ENCODE peak calls at places on chromosomes 11 and 22, in four cellular contexts. W, I, D and P are unnamed samples.

GRCh38 chr22:48944433-48944755 is 883.3 kb downstream of the BRD1 start:
- DNase-seq in W (no peak), I (no peak), D (no peak), P (no peak)

GRCh38 chr11:119700536-119701346 is 28.3 kb downstream of the NECTIN1 start:
- DNase-seq in W (no peak), I (peak), D (peak), P (no peak)

GRCh38 chr22:35349368-35349703 is 31.6 kb upstream of the HMOX1 start:
- DNase-seq in W (no peak), I (no peak), D (no peak), P (no peak)

GRCh38 chr22:44970291-44970690 is 39.5 kb downstream of the PHF21B start:
- DNase-seq in W (no peak), I (no peak), D (no peak), P (no peak)

GRCh38 chr11:61688368-61689163 is 8.4 kb downstream of the DAGLA start:
- DNase-seq in W (peak), I (no peak), D (peak), P (no peak)

GRCh38 chr11:111977141-111978027 is 40.2 kb downstream of the DIXDC1 start:
- DNase-seq in W (peak), I (peak), D (peak), P (peak)

GRCh38 chr22:24383061-24383460 is 44.3 kb upstream of the ADORA2A start:
- DNase-seq in W (no peak), I (no peak), D (no peak), P (no peak)

GRCh38 chr11:116951762-116952161 is 114.3 kb upstream of the APOA1 start:
- DNase-seq in W (no peak), I (no peak), D (no peak), P (no peak)

GRCh38 chr11:77047007-77047927 is 13.1 kb downstream of the B3GNT6 start:
- DNase-seq in W (peak), I (peak), D (no peak), P (peak)

GRCh38 chr11:134001596-134001995 is 44.8 kb upstream of the IGSF9B start:
- DNase-seq in W (no peak), I (no peak), D (no peak), P (no peak)

GRCh38 chr11:122159173-122159701 is 43.2 kb upstream of the BLID start:
- DNase-seq in W (peak), I (no peak), D (no peak), P (no peak)

GRCh38 chr22:23850136-23850611 is 7.5 kb upstream of the SLC2A11 start:
- DNase-seq in W (peak), I (no peak), D (no peak), P (no peak)

GRCh38 chr11:128476031-128476430 is 111.3 kb downstream of the ETS1 start:
- DNase-seq in W (no peak), I (no peak), D (no peak), P (no peak)

GRCh38 chr22:22878801-22879674 is 8.6 kb upstream of the IGLL5 start:
- DNase-seq in W (no peak), I (no peak), D (no peak), P (no peak)

GRCh38 chr22:23305321-23305910 is 125.1 kb downstream of the BCR start:
- DNase-seq in W (no peak), I (no peak), D (peak), P (no peak)

GRCh38 chr22:44582016-44582415 is 84.0 kb upstream of the RTL6 start:
- DNase-seq in W (no peak), I (no peak), D (peak), P (no peak)

GRCh38 chr11:62152245-62153086 is 28.7 kb downstream of the INCENP start:
- DNase-seq in W (no peak), I (no peak), D (peak), P (no peak)

GRCh38 chr11:3217751-3218482 is 696 bp downstream of the MRGPRG start:
- DNase-seq in W (peak), I (no peak), D (peak), P (no peak)

GRCh38 chr11:120956710-120957500 is 67.0 kb upstream of the TBCEL start:
- DNase-seq in W (no peak), I (peak), D (no peak), P (peak)

GRCh38 chr22:17872491-17872890 is 98.2 kb upstream of the BID start:
- DNase-seq in W (no peak), I (no peak), D (no peak), P (no peak)

GRCh38 chr11:78032090-78032489 is 9.0 kb upstream of the KCTD14 start:
- DNase-seq in W (no peak), I (no peak), D (no peak), P (no peak)

GRCh38 chr11:45765107-45765668 is 39.8 kb upstream of the SLC35C1 start:
- DNase-seq in W (no peak), I (no peak), D (no peak), P (no peak)

GRCh38 chr22:28181332-28181731 is 262.3 kb upstream of the PITPNB start:
- DNase-seq in W (no peak), I (no peak), D (no peak), P (no peak)

GRCh38 chr22:42269407-42270177 is 861 bp downstream of the TCF20 start:
- DNase-seq in W (peak), I (peak), D (peak), P (peak)

GRCh38 chr11:119362741-119363080 is 16.2 kb upstream of the MFRP start:
- DNase-seq in W (no peak), I (no peak), D (no peak), P (no peak)

DNA sequence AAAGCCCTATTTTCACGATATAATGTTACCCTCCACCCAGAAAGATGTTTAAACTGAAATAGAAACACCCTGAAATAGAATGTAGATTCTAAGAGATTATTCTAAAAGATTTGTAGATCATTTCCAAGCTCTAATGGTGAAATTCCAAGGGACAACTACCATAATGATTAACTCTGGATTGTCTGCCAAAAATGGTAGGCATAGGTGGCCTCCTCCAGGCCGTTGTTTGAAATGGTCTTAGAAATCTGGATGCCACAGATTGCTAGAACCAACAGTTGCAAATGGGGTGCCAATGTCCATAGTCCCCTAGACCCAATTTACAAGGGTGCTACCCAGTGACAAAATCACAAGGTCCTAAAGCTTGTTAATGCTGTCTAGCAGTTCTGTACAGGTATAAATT is 6.7 kb upstream of the SLC6A5 start:
- DNase-seq in W (no peak), I (no peak), D (no peak), P (no peak)
- TF ChIP-seq CTCF in W (no peak), I (no peak), D (no peak), P (no peak)

GRCh38 chr11:132186193-132186592 is 815.8 kb downstream of the NTM start:
- DNase-seq in W (no peak), I (no peak), D (no peak), P (no peak)

GRCh38 chr11:132184079-132184478 is 813.7 kb downstream of the NTM start:
- DNase-seq in W (no peak), I (no peak), D (no peak), P (no peak)

GRCh38 chr11:132187391-132187790 is 817.0 kb downstream of the NTM start:
- DNase-seq in W (no peak), I (no peak), D (no peak), P (no peak)

GRCh38 chr11:132187814-132188213 is 817.4 kb downstream of the NTM start:
- DNase-seq in W (no peak), I (no peak), D (no peak), P (no peak)

DNA sequence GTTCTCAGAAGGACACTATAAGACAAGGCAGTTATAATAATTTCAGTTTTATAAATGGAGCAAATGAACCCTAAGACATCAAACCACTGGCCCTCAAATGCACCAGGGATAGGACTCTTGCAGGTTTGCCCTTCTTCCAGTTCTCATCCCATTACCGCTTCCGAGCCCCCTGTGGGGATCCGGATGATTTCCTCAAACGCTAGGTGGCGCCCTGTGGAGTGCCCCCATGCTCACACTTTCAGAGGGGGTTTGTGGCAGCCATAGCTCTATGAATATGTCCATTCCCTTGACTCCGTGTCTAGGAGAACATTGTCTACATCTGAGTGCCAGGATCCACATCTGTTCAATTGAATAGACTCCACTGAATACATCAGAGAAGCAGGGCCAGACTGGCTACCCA is 816.3 kb downstream of the NTM start:
- DNase-seq in W (no peak), I (no peak), D (no peak), P (no peak)
- TF ChIP-seq CTCF in W (peak), I (no peak), D (no peak), P (peak)

DNA sequence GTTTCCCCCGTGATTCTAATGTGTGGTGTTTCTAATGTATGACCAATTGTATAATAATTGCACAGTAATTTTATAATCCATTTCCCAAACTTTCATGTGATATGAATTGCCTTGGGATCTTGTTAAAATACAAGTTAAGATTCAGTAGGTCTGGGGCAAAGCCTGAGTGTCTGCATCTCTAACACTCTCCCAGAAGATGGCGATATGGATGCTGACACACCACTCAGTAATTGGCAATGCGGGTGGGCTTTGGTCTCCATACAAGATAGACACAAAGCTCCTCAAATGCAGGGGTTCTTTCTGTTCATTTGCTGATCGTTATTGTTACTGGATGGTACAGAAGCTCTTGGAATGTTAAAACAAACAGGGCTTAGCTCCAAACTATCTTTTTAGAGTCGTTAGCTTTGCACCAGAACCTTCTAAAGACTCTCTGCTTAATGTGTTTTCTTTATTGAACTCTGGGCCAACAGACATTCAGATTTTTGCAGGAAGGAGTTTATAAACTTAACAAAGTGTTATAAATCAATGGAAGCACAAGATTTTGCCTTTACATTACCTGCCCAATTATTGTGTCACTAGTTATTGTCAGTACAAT is 45.4 kb upstream of the ANO3 start:
- DNase-seq in W (no peak), I (no peak), D (no peak), P (no peak)
- TF ChIP-seq CTCF in W (peak), I (no peak), D (peak), P (peak)

DNA sequence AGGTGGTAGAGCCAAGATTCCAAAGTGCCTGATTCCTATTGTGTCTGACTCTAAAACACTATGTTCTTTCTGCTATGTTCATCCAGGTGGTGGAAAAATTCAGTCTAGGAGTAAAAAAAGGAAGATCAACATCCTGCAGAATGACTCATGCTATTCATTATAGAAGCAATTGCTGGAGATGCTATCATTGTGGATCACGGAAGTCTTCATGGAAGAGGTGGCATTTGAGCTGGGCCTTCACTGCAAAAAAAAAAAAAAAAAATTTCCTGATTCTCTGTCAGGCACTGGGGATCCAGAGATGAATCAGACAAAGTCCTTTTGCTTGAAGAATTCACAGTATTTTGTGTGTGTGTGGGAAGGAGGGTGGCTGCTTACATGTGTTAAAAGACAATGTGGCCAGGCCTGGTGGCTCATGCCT is 1.4 kb upstream of the UVRAG start:
- DNase-seq in W (no peak), I (no peak), D (no peak), P (no peak)
- TF ChIP-seq CTCF in W (no peak), I (no peak), D (no peak), P (no peak)

GRCh38 chr11:19646921-19647320 is 65.7 kb upstream of the NAV2 start:
- DNase-seq in W (no peak), I (no peak), D (no peak), P (no peak)
- TF ChIP-seq CTCF in W (no peak), I (no peak), D (no peak), P (no peak)